ENCODE peak calls at places on chromosomes 3 and 15, in seven cellular contexts. Q is omental fat pad, P is stomach, J is nephron progenitor cell, K is fibroblast of lung, R is fibroblast of mammary gland, N is right lobe of liver. H is an unnamed sample.

GRCh38 chr3:196774191-196774820 is 34.6 kb downstream of the PAK2 start:
- DNase-seq in Q (no peak), J (no peak), P (no peak), N (peak; percentile 63), R (peak; percentile 74), K (no peak), H (peak; percentile 54)

GRCh38 chr3:151426337-151426648 is 34.6 kb downstream of the IGSF10 start:
- DNase-seq in R (no peak), K (no peak), Q (no peak), P (no peak), N (no peak), J (no peak), H (no peak)

GRCh38 chr3:155075200-155075599 is 4.9 kb upstream of the MME start:
- DNase-seq in N (no peak), P (no peak), K (no peak), R (no peak), Q (no peak), J (no peak), H (no peak)

GRCh38 chr15:60389261-60390077 is 8.3 kb downstream of the ANXA2 start:
- DNase-seq in K (no peak), R (no peak), N (no peak), J (no peak), Q (no peak), P (no peak), H (no peak)

GRCh38 chr3:132549890-132550578 is 47.0 kb upstream of the ACKR4 start:
- DNase-seq in Q (no peak), R (peak; percentile 87), K (peak; percentile 70), J (no peak), N (no peak), P (no peak), H (peak; percentile 67)

GRCh38 chr3:127483902-127484591 is 106.5 kb downstream of the TPRA1 start:
- DNase-seq in K (no peak), P (peak; percentile 18), N (peak; percentile 37), Q (peak; percentile 15), J (no peak), R (no peak), H (no peak)

GRCh38 chr3:184004483-184004882 is 13.2 kb downstream of the ABCC5 start:
- DNase-seq in K (no peak), Q (no peak), R (no peak), N (no peak), J (no peak), P (no peak), H (no peak)

GRCh38 chr15:40469776-40470390 is 901 bp upstream of the CHST14 start:
- DNase-seq in Q (no peak), N (no peak), J (no peak), K (no peak), P (no peak), R (no peak), H (peak; percentile 25)

GRCh38 chr3:153762411-153763235 is 358.6 kb upstream of the ARHGEF26 start:
- DNase-seq in N (no peak), K (peak; percentile 65), R (peak; percentile 39), J (no peak), P (no peak), Q (no peak), H (no peak)

GRCh38 chr3:196179380-196180308 is 31.6 kb downstream of the ZDHHC19 start:
- DNase-seq in K (peak; percentile 58), J (no peak), R (peak; percentile 70), N (no peak), Q (no peak), P (no peak), H (peak; percentile 46)

GRCh38 chr3:184333700-184334099 is 3.7 kb upstream of the FAM131A start:
- DNase-seq in N (no peak), J (no peak), Q (no peak), R (no peak), P (no peak), K (no peak), H (no peak)

GRCh38 chr3:180601688-180602666 is at the start of gene TTC14:
- DNase-seq in Q (peak; percentile 62), N (peak; percentile 94), P (peak; percentile 86), K (peak; percentile 97), J (peak; percentile 80), R (peak; percentile 96), H (peak; percentile 97)
- TF ChIP-seq CTCF in Q (no peak), N (no peak), P (no peak), K (no peak), J (no peak), R (no peak), H (no peak)

GRCh38 chr3:50374363-50375108 is 15.2 kb upstream of the TMEM115 start:
- DNase-seq in P (no peak), Q (no peak), R (no peak), K (no peak), J (no peak), N (no peak), H (no peak)

GRCh38 chr3:50373865-50374188 is 14.5 kb upstream of the TMEM115 start:
- DNase-seq in P (no peak), K (no peak), N (no peak), Q (no peak), J (no peak), R (no peak), H (no peak)

GRCh38 chr3:50373146-50373864 is 14.0 kb upstream of the TMEM115 start:
- DNase-seq in N (no peak), P (no peak), R (no peak), J (no peak), K (no peak), Q (no peak), H (no peak)

GRCh38 chr3:50378024-50378423 is 18.7 kb upstream of the TMEM115 start:
- DNase-seq in P (no peak), R (no peak), Q (no peak), K (no peak), N (no peak), J (no peak), H (no peak)

GRCh38 chr3:50375200-50375931 is 16.0 kb upstream of the TMEM115 start:
- DNase-seq in K (no peak), R (no peak), P (no peak), J (no peak), N (no peak), Q (no peak), H (no peak)
- TF ChIP-seq CTCF in K (no peak), R (no peak), P (no peak), J (no peak), N (no peak), Q (no peak), H (no peak)

DNA sequence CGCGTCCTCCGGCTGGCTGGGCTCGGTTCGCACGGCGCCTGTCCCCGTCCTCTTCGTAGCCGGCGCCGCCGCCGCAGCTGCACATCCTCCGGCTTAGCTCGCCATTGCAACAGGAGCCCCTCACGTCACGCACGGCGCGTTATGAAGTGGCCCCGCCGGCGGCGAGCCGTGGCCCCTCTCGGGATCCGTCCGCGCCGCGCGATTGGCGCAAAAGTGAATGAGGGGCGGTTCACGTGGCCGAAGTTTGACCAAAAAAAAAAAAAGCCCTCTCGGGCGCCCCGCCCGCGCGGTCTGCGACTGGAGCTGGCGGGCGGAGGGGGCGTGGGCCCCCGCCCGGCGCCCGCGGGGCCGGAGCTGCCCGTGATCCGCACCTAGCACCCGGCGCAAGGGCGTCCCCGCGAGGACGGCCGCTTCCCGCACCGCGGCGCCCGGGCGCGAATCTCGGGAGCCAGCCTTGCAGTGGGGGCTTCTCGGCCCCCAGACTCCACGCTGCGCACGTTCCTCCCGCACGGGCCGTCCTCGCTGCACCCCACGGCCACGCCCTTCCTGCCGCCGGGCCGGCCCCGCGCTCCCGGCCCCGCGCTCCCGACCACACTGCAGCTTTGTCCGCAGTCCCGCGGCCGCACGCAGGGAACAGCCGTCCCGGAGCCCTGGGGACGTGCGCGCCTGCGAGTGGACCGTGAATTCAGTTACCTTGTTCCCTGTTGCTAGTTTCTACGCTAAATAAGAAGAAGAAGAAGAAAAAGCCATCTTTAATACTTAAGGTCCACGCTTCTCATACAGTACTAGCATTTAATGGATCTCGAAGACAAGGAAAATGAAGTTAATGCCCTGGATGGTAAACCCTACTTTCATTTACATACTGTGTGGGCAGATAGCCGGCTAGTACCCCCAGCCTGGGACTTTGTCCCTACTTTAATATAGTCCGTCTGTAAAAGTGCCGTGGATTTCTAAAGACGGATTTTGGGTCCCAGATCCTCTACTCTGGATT is at the start of gene CHSY1:
- DNase-seq in N (peak; percentile 94), J (peak; percentile 83), Q (peak; percentile 80), K (peak; percentile 95), R (peak; percentile 90), P (peak; percentile 93), H (peak; percentile 97)
- TF ChIP-seq CTCF in N (peak; percentile 7), J (no peak), Q (no peak), K (no peak), R (no peak), P (no peak), H (no peak)

DNA sequence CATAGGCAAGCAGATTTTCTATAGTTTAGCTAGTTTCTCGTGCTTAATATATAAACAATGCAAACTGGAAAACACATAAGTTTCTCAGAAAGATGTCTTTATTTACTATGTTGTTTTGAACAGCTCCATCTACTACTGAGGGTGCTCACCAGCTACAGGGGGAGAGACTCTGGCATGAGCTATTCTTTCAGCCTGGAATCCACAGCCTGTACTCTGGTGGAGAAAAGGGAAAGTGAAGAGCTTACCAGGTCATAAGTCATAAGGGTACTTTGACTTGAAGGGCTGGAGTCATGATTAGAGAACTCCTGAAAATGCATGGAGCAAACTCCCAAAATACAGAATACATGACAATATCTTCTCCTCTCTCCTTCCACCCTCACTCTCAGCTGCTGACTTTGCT is 4.4 kb upstream of the AVEN start:
- DNase-seq in P (no peak), Q (no peak), N (no peak), K (no peak), R (no peak), J (no peak), H (peak; percentile 31)
- TF ChIP-seq CTCF in P (no peak), Q (no peak), N (no peak), K (no peak), R (no peak), J (no peak), H (no peak)

GRCh38 chr3:191136347-191136746 is 62.7 kb upstream of the OSTN start:
- DNase-seq in P (no peak), R (peak; percentile 44), J (no peak), Q (no peak), K (peak; percentile 24), N (no peak), H (peak; percentile 48)
- TF ChIP-seq CTCF in P (no peak), R (peak; percentile 42), J (no peak), Q (no peak), K (peak; percentile 33), N (peak; percentile 27), H (peak; percentile 49)

H was measured in cardiac fibroblast.